ENCODE peak calls at places on chromosomes 5 and 9, in nine cellular contexts. T is fibroblast of mammary gland; C is cardiac muscle cell; L is PC-9; M is CD8-positive, alpha-beta T cell; Z is lung; S is heart right ventricle; N is WERI-Rb-1; A is tibial nerve. O is an unnamed sample.

GRCh38 chr9:133238851-133239532 is 29.9 kb upstream of the OBP2B start:
- DNase-seq in Z (peak), T (peak), N (peak), C (peak), M (peak), A (peak), L (peak), S (peak), O (no peak)

GRCh38 chr5:151094054-151094858 is 13.4 kb upstream of the TNIP1 start:
- DNase-seq in L (no peak), A (no peak), N (no peak), C (no peak), T (no peak), M (peak), Z (no peak), S (no peak), O (no peak)

GRCh38 chr5:128711216-128711615 is 173.2 kb upstream of the FBN2 start:
- DNase-seq in C (no peak), T (no peak), Z (no peak), L (no peak), A (no peak), M (no peak), N (no peak), S (no peak), O (no peak)

GRCh38 chr9:105457560-105458294 is 9.9 kb downstream of the FSD1L start:
- DNase-seq in C (no peak), A (no peak), T (no peak), N (no peak), M (no peak), L (no peak), S (peak), Z (no peak), O (no peak)

GRCh38 chr5:34626036-34626435 is 30.1 kb upstream of the RAI14 start:
- DNase-seq in S (no peak), L (no peak), C (no peak), M (no peak), Z (no peak), A (no peak), T (peak), N (no peak), O (peak)

GRCh38 chr5:158398360-158399201 is 539.6 kb upstream of the CLINT1 start:
- DNase-seq in C (no peak), N (no peak), L (no peak), T (no peak), Z (no peak), A (no peak), S (no peak), M (no peak), O (no peak)

GRCh38 chr5:1312993-1313833 is 18.3 kb upstream of the TERT start:
- DNase-seq in T (no peak), N (peak), S (no peak), L (peak), A (no peak), Z (no peak), M (peak), C (no peak), O (no peak)

GRCh38 chr9:16487915-16488314 is 382.6 kb downstream of the BNC2 start:
- DNase-seq in N (no peak), M (no peak), C (no peak), Z (no peak), S (no peak), A (no peak), T (no peak), L (no peak), O (no peak)

GRCh38 chr5:173557123-173557903 is 59.1 kb downstream of the BOD1 start:
- DNase-seq in S (no peak), L (no peak), C (no peak), N (no peak), M (no peak), T (no peak), A (no peak), Z (no peak), O (no peak)

GRCh38 chr5:172553838-172554344 is 87.2 kb upstream of the NEURL1B start:
- DNase-seq in S (no peak), A (no peak), N (no peak), Z (no peak), C (no peak), T (no peak), M (no peak), L (no peak), O (no peak)

GRCh38 chr5:143129910-143130703 is 273.4 kb downstream of the NR3C1 start:
- DNase-seq in S (no peak), C (no peak), T (no peak), N (no peak), Z (no peak), M (no peak), A (no peak), L (no peak), O (no peak)
- H3K4me3 ChIP-seq in S (no peak), C (no peak), T (no peak), N (no peak), Z (no peak), M (no peak), A (no peak), L (no peak), O (no peak)

DNA sequence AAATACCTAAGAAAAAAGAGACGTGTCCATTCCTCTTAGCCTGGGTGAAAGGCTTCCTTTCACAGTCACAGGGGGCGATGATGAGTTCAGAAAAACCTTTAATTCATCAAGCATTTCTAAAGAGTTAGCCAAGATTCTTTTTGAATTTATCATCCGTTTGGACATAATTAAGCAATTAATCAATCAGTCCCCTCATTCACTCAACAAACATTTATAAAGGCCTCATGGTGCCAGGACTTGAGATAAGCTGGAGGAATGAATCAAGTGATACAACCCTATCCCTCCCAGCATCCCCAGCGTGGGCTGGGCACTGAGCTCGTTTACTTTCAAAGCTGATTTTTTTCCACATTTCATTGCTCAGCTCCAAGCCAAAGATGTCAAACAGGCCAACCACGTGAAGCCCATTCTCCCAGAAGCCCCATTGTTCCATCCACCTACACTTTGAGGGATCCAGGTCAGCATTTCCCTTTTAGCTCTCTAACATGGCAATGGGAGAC is 140.5 kb downstream of the SLIT3 start:
- DNase-seq in C (no peak), L (no peak), A (no peak), Z (no peak), S (no peak), M (no peak), N (no peak), T (peak), O (no peak)
- TF ChIP-seq CTCF in C (peak), L (no peak), A (no peak), Z (no peak), S (no peak), M (no peak), N (no peak), T (peak), O (peak)

DNA sequence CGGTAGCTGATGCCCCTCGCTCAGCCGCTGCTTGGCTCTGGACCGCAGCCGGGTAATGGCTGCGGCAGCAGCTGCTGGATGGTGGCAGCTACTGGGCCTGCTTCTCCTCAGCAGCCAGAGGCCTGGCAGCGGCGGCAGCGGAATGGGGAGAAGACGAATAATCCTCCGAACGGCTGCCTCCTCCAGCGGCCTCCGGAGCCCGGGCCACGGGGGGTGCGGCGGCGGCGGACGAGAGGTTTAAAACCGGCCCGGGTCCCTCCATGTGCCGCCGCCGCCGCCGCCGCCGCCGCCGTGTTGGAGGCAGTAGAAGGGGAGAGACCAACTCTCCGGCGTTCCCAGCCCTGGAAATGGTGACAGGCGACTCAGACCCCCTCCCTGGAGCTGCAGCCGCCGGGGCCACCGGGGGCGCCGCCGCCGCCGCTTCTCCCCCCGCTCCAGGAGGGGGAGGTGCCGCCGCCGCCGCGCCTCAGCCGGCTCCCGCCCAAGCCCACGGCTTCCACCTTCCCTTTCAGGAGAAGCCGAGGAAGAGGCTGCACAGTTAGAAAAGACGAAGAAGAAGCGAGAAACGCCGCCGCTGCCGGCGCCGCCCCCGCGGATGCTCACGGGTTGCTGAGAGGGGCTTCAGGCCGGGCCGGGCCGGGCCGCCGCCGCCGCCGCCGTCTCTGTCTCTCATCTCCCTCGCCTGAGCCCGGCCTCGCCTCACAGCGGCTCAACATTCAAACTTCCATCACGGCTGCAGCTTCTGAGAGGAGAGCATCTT is 118.4 kb upstream of the PRSS3 start:
- DNase-seq in S (peak), T (no peak), C (peak), A (no peak), N (peak), Z (no peak), M (no peak), L (peak), O (no peak)
- H3K4me3 ChIP-seq in S (peak), T (peak), C (peak), A (peak), N (peak), Z (peak), M (peak), L (peak), O (peak)

GRCh38 chr9:137070906-137071275 is 534 bp upstream of the SAPCD2 start:
- DNase-seq in N (peak), L (no peak), A (peak), T (no peak), C (no peak), S (peak), Z (no peak), M (no peak), O (no peak)
- TF ChIP-seq CTCF in N (peak), L (no peak), A (peak), T (no peak), C (no peak), S (peak), Z (no peak), M (no peak), O (peak)